ENCODE peak calls at places on chromosomes 16 and 17, in five cellular contexts. T, Z, M, N and I are unnamed samples.

GRCh38 chr17:59152925-59153324 is 2.1 kb downstream of the SKA2 start:
- DNase-seq in M (no peak), T (no peak), Z (no peak), N (no peak), I (no peak)

GRCh38 chr16:87952751-87953150 is 1.5 kb downstream of the BANP start:
- DNase-seq in M (no peak), Z (no peak), N (no peak), T (no peak), I (no peak)

GRCh38 chr16:19785512-19786130 is 67.5 kb downstream of the IQCK start:
- DNase-seq in N (no peak), Z (no peak), M (peak; percentile 24), T (no peak), I (peak; percentile 84)

GRCh38 chr16:57502048-57502775 is 15.9 kb upstream of the DOK4 start:
- DNase-seq in T (peak; percentile 66), M (no peak), N (no peak), Z (no peak), I (no peak)

GRCh38 chr17:71208111-71208704 is 912.6 kb upstream of the SOX9 start:
- DNase-seq in Z (peak; percentile 89), M (no peak), T (no peak), N (no peak), I (no peak)

GRCh38 chr16:11493531-11493929 is 93.2 kb downstream of the LITAF start:
- DNase-seq in N (no peak), Z (no peak), T (no peak), M (no peak), I (no peak)

GRCh38 chr16:28606291-28607115 is 3.3 kb downstream of the SULT1A1 start:
- DNase-seq in M (no peak), T (no peak), Z (no peak), N (no peak), I (no peak)

GRCh38 chr17:43601280-43602050 is 55.3 kb upstream of the ETV4 start:
- DNase-seq in N (no peak), M (no peak), Z (no peak), T (no peak), I (no peak)

GRCh38 chr17:17782425-17783120 is 54.2 kb downstream of the SREBF1 start:
- DNase-seq in T (no peak), M (peak; percentile 57), N (no peak), Z (no peak), I (no peak)

GRCh38 chr17:47700471-47701449 is 6.8 kb downstream of the TBKBP1 start:
- DNase-seq in N (no peak), M (no peak), T (no peak), Z (no peak), I (no peak)

GRCh38 chr16:84548971-84549844 is 44.7 kb upstream of the MEAK7 start:
- DNase-seq in N (no peak), M (peak; percentile 66), Z (no peak), T (no peak), I (peak; percentile 39)

GRCh38 chr17:16483021-16483645 is 8.9 kb downstream of the LRRC75A start:
- DNase-seq in T (no peak), Z (no peak), N (no peak), M (no peak), I (no peak)

GRCh38 chr16:58656872-58657271 is 27.2 kb upstream of the CNOT1 start:
- DNase-seq in N (no peak), M (no peak), T (no peak), Z (no peak), I (no peak)

GRCh38 chr17:75454193-75454592 is 2.2 kb upstream of the TMEM94 start:
- DNase-seq in N (no peak), T (no peak), Z (no peak), M (no peak), I (no peak)

GRCh38 chr17:50959341-50959740 is 93.2 kb upstream of the TOB1 start:
- DNase-seq in Z (no peak), M (no peak), T (no peak), N (no peak), I (no peak)

GRCh38 chr17:64202683-64203430 is 60.2 kb downstream of the TEX2 start:
- DNase-seq in M (peak; percentile 41), T (no peak), N (no peak), Z (peak; percentile 46), I (peak; percentile 92)

GRCh38 chr17:77566151-77566550 is 392.4 kb upstream of the TNRC6C start:
- DNase-seq in M (no peak), N (no peak), T (no peak), Z (no peak), I (no peak)

GRCh38 chr17:6940186-6940649 is 55.6 kb upstream of the ALOX12 start:
- DNase-seq in N (no peak), M (no peak), Z (no peak), T (no peak), I (peak; percentile 42)

GRCh38 chr16:67884684-67885083 is at the start of gene NRN1L:
- DNase-seq in T (peak; percentile 78), Z (peak; percentile 66), M (peak; percentile 83), N (peak; percentile 53), I (peak; percentile 82)

GRCh38 chr17:16477255-16477654 is 14.7 kb downstream of the LRRC75A start:
- DNase-seq in M (no peak), Z (peak; percentile 48), N (no peak), T (no peak), I (no peak)

GRCh38 chr16:31029272-31029671 is 4.1 kb upstream of the STX4 start:
- DNase-seq in N (no peak), M (no peak), Z (no peak), T (no peak), I (no peak)

GRCh38 chr16:75317101-75317522 is 65.7 kb upstream of the BCAR1 start:
- DNase-seq in T (no peak), M (no peak), Z (no peak), N (no peak), I (no peak)

GRCh38 chr17:43834106-43834505 is 1.2 kb upstream of the MPP3 start:
- DNase-seq in N (no peak), M (no peak), T (no peak), Z (peak; percentile 28), I (no peak)